ENCODE peak calls at places on chromosomes 16 and 17, in four cellular contexts. K is C1 segment of cervical spinal cord, G is HFF-Myc, P is cerebellar nuclear complex. L is an unnamed sample.

GRCh38 chr17:45123076-45123770 is 9.1 kb downstream of the PLCD3 start:
- DNase-seq in K (no peak), P (no peak), G (no peak), L (no peak)

GRCh38 chr16:72107371-72107770 is 13.7 kb downstream of the DHX38 start:
- DNase-seq in G (no peak), K (no peak), P (no peak), L (no peak)

GRCh38 chr16:13480801-13481200 is 439.2 kb upstream of the ERCC4 start:
- DNase-seq in P (no peak), K (no peak), G (no peak), L (no peak)

GRCh38 chr17:40548982-40549680 is 16.1 kb downstream of the CCR7 start:
- DNase-seq in P (no peak), G (no peak), K (no peak), L (no peak)

GRCh38 chr17:79294459-79295071 is 219.9 kb downstream of the ENGASE start:
- DNase-seq in K (no peak), P (no peak), G (peak; percentile 25), L (no peak)

GRCh38 chr17:57740225-57740528 is 4.9 kb downstream of the CCDC182 start:
- DNase-seq in G (no peak), K (no peak), P (no peak), L (no peak)

GRCh38 chr17:8846768-8847211 is 20.7 kb downstream of the PIK3R6 start:
- DNase-seq in P (no peak), K (no peak), G (peak; percentile 53), L (no peak)

GRCh38 chr17:44599298-44600175 is 42.3 kb downstream of the FZD2 start:
- DNase-seq in P (no peak), K (no peak), G (peak; percentile 95), L (no peak)

GRCh38 chr16:8878523-8878911 is 3.6 kb upstream of the LITAFD start:
- DNase-seq in K (no peak), P (no peak), G (no peak), L (no peak)

GRCh38 chr17:3750926-3751325 is 27.2 kb downstream of the HASPIN start:
- DNase-seq in G (no peak), K (no peak), P (no peak), L (no peak)

GRCh38 chr17:82060614-82061013 is 5.0 kb downstream of the DUS1L start:
- DNase-seq in P (no peak), K (no peak), G (no peak), L (no peak)

GRCh38 chr16:69411064-69411985 is 13.1 kb upstream of the CYB5B start:
- DNase-seq in P (no peak), G (no peak), K (no peak), L (no peak)

GRCh38 chr16:19245326-19245925 is 40.1 kb upstream of the CLEC19A start:
- DNase-seq in K (no peak), P (no peak), G (no peak), L (no peak)

GRCh38 chr17:43832168-43832975 is 574 bp downstream of the MPP3 start:
- DNase-seq in G (no peak), K (no peak), P (peak; percentile 5), L (no peak)

GRCh38 chr16:77290451-77291110 is 91.4 kb downstream of the SYCE1L start:
- DNase-seq in K (no peak), P (no peak), G (no peak), L (no peak)

GRCh38 chr16:75482434-75483205 is 12.6 kb downstream of the CHST6 start:
- DNase-seq in P (no peak), K (no peak), G (no peak), L (no peak)

GRCh38 chr16:89880477-89881367 is 7.3 kb downstream of the TCF25 start:
- DNase-seq in G (no peak), P (no peak), K (no peak), L (no peak)

GRCh38 chr17:40323731-40324650 is 15.0 kb downstream of the RARA start:
- DNase-seq in K (no peak), G (no peak), P (no peak), L (no peak)

GRCh38 chr17:16281351-16281750 is 64.3 kb downstream of the PIGL start:
- DNase-seq in P (no peak), K (no peak), G (no peak), L (no peak)

GRCh38 chr16:54980821-54981220 is 50.2 kb downstream of the IRX5 start:
- DNase-seq in K (no peak), G (no peak), P (no peak), L (no peak)

GRCh38 chr17:1736348-1737281 is 6.1 kb upstream of the SERPINF2 start:
- DNase-seq in K (no peak), G (no peak), P (no peak), L (no peak)

GRCh38 chr17:69466451-69466850 is 52.0 kb downstream of the MAP2K6 start:
- DNase-seq in P (no peak), G (no peak), K (no peak), L (no peak)

GRCh38 chr16:30941600-30942420 is 7.1 kb upstream of the ORAI3 start:
- DNase-seq in P (no peak), G (peak; percentile 51), K (no peak), L (peak; percentile 25)

GRCh38 chr17:1628856-1629646 is 417 bp upstream of the SLC43A2 start:
- DNase-seq in P (peak; percentile 80), G (peak; percentile 62), K (peak; percentile 90), L (peak; percentile 93)

GRCh38 chr16:75733305-75734141 is 7.2 kb upstream of the CPHXL start:
- DNase-seq in P (peak; percentile 34), G (peak; percentile 79), K (no peak), L (no peak)

GRCh38 chr17:83004791-83005380 is 74.5 kb upstream of the METRNL start:
- DNase-seq in K (no peak), P (no peak), G (no peak), L (no peak)

GRCh38 chr16:25063865-25064264 is 47.7 kb upstream of the LCMT1 start:
- DNase-seq in G (no peak), K (no peak), P (no peak), L (no peak)

GRCh38 chr16:4317471-4318170 is 1.8 kb downstream of the GLIS2 start:
- DNase-seq in G (no peak), K (no peak), P (no peak), L (no peak)

GRCh38 chr16:5498562-5498961 is 401.0 kb upstream of the EEF2KMT start:
- DNase-seq in K (no peak), G (no peak), P (no peak), L (no peak)

GRCh38 chr16:53417011-53417410 is 17.3 kb upstream of the RBL2 start:
- DNase-seq in G (no peak), P (no peak), K (no peak), L (no peak)

GRCh38 chr16:82024274-82024673 is 10.8 kb upstream of the HSD17B2 start:
- DNase-seq in K (no peak), G (no peak), P (no peak), L (no peak)